ENCODE peak calls at places on chromosomes 2 and 18, in four cellular contexts. G is fibroblast of lung, P is upper lobe of left lung, U is HL-60. S is an unnamed sample.

GRCh38 chr2:130156624-130157004 is 11.7 kb upstream of the CCDC74B start:
- DNase-seq in G (no peak), U (no peak), P (peak), S (no peak)

GRCh38 chr2:233005096-233005495 is 8.0 kb downstream of the NGEF start:
- DNase-seq in P (no peak), U (no peak), G (no peak), S (no peak)

GRCh38 chr2:171541202-171541884 is 19.1 kb downstream of the CYBRD1 start:
- DNase-seq in P (no peak), U (peak), G (no peak), S (peak)

GRCh38 chr2:48483506-48483905 is 46.4 kb upstream of the STON1 start:
- DNase-seq in G (peak), P (no peak), U (no peak), S (no peak)

GRCh38 chr18:76973512-76974302 is 151.3 kb downstream of the ZNF236 start:
- DNase-seq in G (no peak), P (no peak), U (no peak), S (no peak)

GRCh38 chr18:3998698-3999333 is 456.3 kb downstream of the DLGAP1 start:
- DNase-seq in U (peak), G (peak), P (no peak), S (peak)

GRCh38 chr2:235909371-235909770 is 258.8 kb downstream of the GBX2 start:
- DNase-seq in P (no peak), G (no peak), U (no peak), S (no peak)

GRCh38 chr18:79516441-79516931 is 120.8 kb downstream of the NFATC1 start:
- DNase-seq in U (no peak), P (no peak), G (no peak), S (peak)

GRCh38 chr2:241803387-241804325 is 5.3 kb upstream of the NEU4 start:
- DNase-seq in U (peak), G (peak), P (peak), S (peak)

GRCh38 chr2:202032841-202033316 is 776 bp upstream of the FZD7 start:
- DNase-seq in U (no peak), G (peak), P (peak), S (peak)

GRCh38 chr18:66795011-66795410 is 191.1 kb upstream of the CDH19 start:
- DNase-seq in G (peak), P (no peak), U (no peak), S (no peak)

GRCh38 chr18:43919565-43919964 is 642.3 kb upstream of the SYT4 start:
- DNase-seq in U (no peak), P (no peak), G (peak), S (no peak)

GRCh38 chr18:413263-413662 is 87.2 kb downstream of the COLEC12 start:
- DNase-seq in U (no peak), P (no peak), G (no peak), S (no peak)

GRCh38 chr2:196245746-196246145 is 74.4 kb upstream of the STK17B start:
- DNase-seq in P (no peak), U (no peak), G (no peak), S (no peak)

GRCh38 chr2:99863236-99863913 is 279.0 kb downstream of the AFF3 start:
- DNase-seq in U (no peak), P (no peak), G (peak), S (no peak)

GRCh38 chr18:2223859-2224258 is 347.4 kb downstream of the METTL4 start:
- DNase-seq in G (peak), P (no peak), U (no peak), S (peak)
- TF ChIP-seq CTCF in G (peak), P (peak), U (peak), S (peak)

DNA sequence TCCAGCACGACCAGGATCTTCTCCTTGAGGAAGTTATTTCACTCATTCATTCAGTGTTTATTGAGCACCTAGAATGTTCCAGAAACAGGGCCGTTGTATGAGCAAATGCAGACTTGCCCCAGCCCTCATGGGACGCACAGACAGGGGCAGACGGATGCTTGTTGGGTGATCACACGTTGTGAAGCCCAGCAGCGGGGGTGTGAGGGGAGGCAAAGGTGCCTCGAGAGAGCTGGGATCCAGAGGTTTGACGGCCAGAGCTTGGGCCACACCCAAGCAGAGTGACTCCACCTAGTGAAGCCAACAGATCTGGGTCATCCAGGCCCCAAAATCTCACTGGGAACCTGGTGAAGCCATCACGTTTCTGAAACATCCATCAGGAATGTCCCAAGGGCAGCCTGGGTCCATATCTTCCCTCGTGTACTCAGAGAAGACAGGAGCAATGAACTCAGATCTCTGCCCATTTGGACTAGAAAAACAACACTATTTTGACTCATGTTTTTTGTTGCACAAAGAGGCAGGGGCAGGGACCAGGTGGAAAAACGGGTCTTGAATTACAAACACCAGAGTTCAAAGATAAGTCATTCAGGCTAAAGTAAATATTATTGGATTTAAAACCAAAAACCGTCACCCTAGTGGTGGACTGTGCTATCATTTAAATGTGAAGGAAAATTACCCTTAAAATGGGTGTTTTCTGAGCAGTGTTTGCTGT is 54.9 kb upstream of the RBM44 start:
- DNase-seq in P (no peak), U (no peak), G (no peak), S (no peak)
- TF ChIP-seq CTCF in P (no peak), U (no peak), G (no peak), S (no peak)

DNA sequence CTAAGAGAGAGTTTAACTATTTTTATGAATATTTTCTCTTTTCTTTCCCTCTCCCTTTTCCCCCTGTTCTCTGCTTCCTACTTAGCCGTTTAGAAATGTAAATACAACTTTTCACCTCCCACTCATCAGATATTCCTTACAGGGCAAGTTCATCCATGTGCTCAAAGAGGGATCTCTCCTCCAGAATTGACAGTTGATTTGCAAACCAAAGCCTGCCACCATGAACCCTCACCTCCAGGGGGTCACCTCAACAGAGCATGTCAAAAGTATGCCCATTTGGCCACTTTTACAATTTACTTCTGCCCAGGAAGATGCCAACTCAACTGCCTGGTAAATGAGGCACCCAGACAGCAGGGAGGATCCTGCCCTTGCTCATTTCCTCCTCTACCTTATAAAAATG is 149.2 kb upstream of the GYPC start:
- DNase-seq in G (no peak), P (no peak), U (no peak), S (no peak)
- TF ChIP-seq CTCF in G (no peak), P (no peak), U (no peak), S (no peak)

GRCh38 chr2:128469203-128469602 is 150.5 kb upstream of the HS6ST1 start:
- DNase-seq in P (no peak), G (no peak), U (peak), S (peak)
- TF ChIP-seq CTCF in P (no peak), G (peak), U (peak), S (peak)

GRCh38 chr18:63113899-63114565 is 205.5 kb downstream of the BCL2 start:
- DNase-seq in P (no peak), U (no peak), G (no peak), S (no peak)

GRCh38 chr18:63120541-63121059 is 199.0 kb downstream of the BCL2 start:
- DNase-seq in G (no peak), U (no peak), P (no peak), S (no peak)

GRCh38 chr18:63119647-63120046 is 199.9 kb downstream of the BCL2 start:
- DNase-seq in G (peak), U (no peak), P (no peak), S (peak)
- TF ChIP-seq CTCF in G (peak), U (peak), P (no peak), S (peak)

S was measured in activated CD8-positive, alpha-beta T cell treated with anti-CD3 and anti-CD28 coated beads for 36 hours.